ENCODE peak calls at places on chromosomes 2 and 18, in four cellular contexts. L is mammary epithelial cell, O is K562, T is GM23248. K is an unnamed sample. For H3K4me1, the result is how much of the 10 kb centered on the place peaks cover.

GRCh38 chr18:79657342-79657996 is 22.1 kb upstream of the CTDP1 start:
- DNase-seq in L (peak), O (no peak), T (no peak), K (peak)

GRCh38 chr2:161063946-161064306 is 96.3 kb upstream of the TANK start:
- DNase-seq in L (no peak), O (no peak), T (no peak), K (no peak)

GRCh38 chr2:150544731-150545130 is 57.3 kb upstream of the RND3 start:
- DNase-seq in L (no peak), O (no peak), T (no peak), K (no peak)

GRCh38 chr2:20421988-20422678 is 24.7 kb upstream of the RHOB start:
- DNase-seq in L (peak), O (no peak), T (peak), K (no peak)

GRCh38 chr2:20796374-20796791 is 26.5 kb downstream of the LDAH start:
- DNase-seq in L (peak), O (no peak), T (no peak), K (no peak)

GRCh38 chr18:42828881-42829280 is 286.6 kb downstream of the RIT2 start:
- DNase-seq in L (no peak), O (no peak), T (no peak), K (no peak)

GRCh38 chr2:1970341-1970740 is 226.0 kb upstream of the PXDN start:
- DNase-seq in L (no peak), O (no peak), T (no peak), K (no peak)

GRCh38 chr2:145874466-145874865 is 1354.5 kb upstream of the ZEB2 start:
- DNase-seq in L (peak), O (no peak), T (peak), K (no peak)

GRCh38 chr2:190023860-190024259 is 38.7 kb downstream of the MSTN start:
- DNase-seq in L (peak), O (peak), T (peak), K (peak)

GRCh38 chr2:240429341-240429871 is 6.1 kb upstream of the GPC1 start:
- DNase-seq in L (no peak), O (no peak), T (no peak), K (no peak)

GRCh38 chr18:47585914-47586313 is 334.5 kb upstream of the SKOR2 start:
- DNase-seq in L (no peak), O (no peak), T (no peak), K (no peak)

GRCh38 chr2:65030933-65031332 is 25.3 kb upstream of the CEP68 start:
- DNase-seq in L (no peak), O (no peak), T (no peak), K (no peak)

GRCh38 chr2:67733517-67733916 is 329.3 kb downstream of the C1D start:
- DNase-seq in L (peak), O (no peak), T (peak), K (peak)

GRCh38 chr2:177313162-177313781 is 48.7 kb upstream of the NFE2L2 start:
- DNase-seq in L (peak), O (no peak), T (no peak), K (no peak)
- H3K4me1 ChIP-seq in L (under half), O (under half), T (under half), K (under half)

GRCh38 chr2:55150834-55151233 is 81.3 kb downstream of the CLHC1 start:
- DNase-seq in L (no peak), O (no peak), T (no peak), K (no peak)
- H2AFZ ChIP-seq in L (no peak), O (no peak), T (no peak), K (no peak)

GRCh38 chr2:222884114-222884764 is 23.4 kb downstream of the ACSL3 start:
- DNase-seq in L (no peak), O (no peak), T (peak), K (no peak)

GRCh38 chr2:222884765-222885424 is 24.1 kb downstream of the ACSL3 start:
- DNase-seq in L (no peak), O (no peak), T (no peak), K (no peak)

GRCh38 chr2:222887124-222887523 is 26.3 kb downstream of the ACSL3 start:
- DNase-seq in L (peak), O (no peak), T (peak), K (no peak)

GRCh38 chr2:222882484-222882928 is 21.7 kb downstream of the ACSL3 start:
- DNase-seq in L (peak), O (no peak), T (no peak), K (no peak)

GRCh38 chr2:222883420-222883819 is 22.6 kb downstream of the ACSL3 start:
- DNase-seq in L (no peak), O (no peak), T (no peak), K (no peak)
- H3K4me1 ChIP-seq in L (half or more), O (under half), T (under half), K (under half)

DNA sequence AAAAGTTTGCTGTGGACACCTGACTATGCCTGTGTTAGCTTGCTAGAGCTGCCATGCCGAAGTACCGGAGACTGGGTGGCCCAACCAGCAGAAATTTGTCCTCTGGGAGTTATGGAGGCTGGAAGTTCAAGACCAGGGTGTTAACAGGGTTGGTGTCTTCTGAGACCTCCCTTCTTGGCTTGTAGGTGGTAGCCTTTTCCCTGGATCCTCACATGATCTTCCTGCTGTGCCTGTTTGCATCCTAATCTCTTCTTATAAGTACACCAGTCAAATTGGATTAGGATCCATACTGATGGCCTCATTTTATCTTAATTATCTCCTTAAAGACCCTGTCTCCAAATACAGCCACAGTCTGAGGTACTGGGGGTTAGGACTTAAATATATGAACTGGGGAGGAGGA is 845 bp downstream of the TMEM177 start:
- DNase-seq in L (no peak), O (no peak), T (no peak), K (peak)
- H2AFZ ChIP-seq in L (peak), O (no peak), T (peak), K (no peak)

GRCh38 chr2:100643459-100643858 is 80.7 kb downstream of the PDCL3 start:
- DNase-seq in L (peak), O (no peak), T (no peak), K (no peak)

GRCh38 chr2:100642425-100642824 is 79.6 kb downstream of the PDCL3 start:
- DNase-seq in L (no peak), O (no peak), T (no peak), K (no peak)

GRCh38 chr2:100639588-100640195 is 76.9 kb downstream of the PDCL3 start:
- DNase-seq in L (no peak), O (no peak), T (no peak), K (peak)

GRCh38 chr2:100640329-100641114 is 77.7 kb downstream of the PDCL3 start:
- DNase-seq in L (peak), O (no peak), T (peak), K (no peak)

DNA sequence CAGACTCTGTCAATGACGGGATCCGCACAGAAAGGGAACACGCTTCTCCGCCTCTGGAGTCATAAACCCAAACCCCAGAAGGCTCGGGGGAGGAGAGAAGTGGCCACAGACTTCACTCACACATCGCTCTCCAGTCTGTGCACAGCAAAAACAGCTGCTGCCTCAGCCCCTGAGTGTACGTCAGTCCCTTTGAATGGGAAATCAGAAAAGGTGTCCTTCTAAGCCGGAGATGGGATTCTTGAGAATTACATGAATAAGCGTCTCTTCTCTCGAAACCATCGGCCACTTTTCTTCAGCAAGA is 78.3 kb downstream of the PDCL3 start:
- DNase-seq in L (no peak), O (no peak), T (no peak), K (no peak)
- H3K4me1 ChIP-seq in L (under half), O (under half), T (under half), K (under half)

DNA sequence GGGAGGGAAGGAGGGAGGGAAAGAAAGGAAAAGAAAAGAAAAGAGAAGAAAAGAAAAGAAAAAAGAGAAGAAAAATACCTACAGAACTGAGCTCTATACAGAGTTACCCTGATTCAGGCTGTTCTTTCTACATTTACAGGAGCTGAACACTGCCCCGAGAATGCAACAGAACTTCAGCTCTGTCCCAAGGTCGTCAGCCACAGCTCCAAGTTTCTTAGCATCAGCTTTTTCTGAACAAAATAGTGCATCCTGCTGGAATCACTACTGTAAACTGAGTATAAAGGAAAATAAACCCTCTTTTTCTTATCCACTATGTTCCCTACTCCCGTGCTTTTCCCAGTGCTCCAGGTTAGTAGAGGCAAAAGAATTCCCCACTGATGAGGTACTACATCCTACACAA is 4.7 kb upstream of the PPP4R1 start:
- DNase-seq in L (no peak), O (no peak), T (no peak), K (no peak)
- H2AFZ ChIP-seq in L (peak), O (no peak), T (peak), K (no peak)

DNA sequence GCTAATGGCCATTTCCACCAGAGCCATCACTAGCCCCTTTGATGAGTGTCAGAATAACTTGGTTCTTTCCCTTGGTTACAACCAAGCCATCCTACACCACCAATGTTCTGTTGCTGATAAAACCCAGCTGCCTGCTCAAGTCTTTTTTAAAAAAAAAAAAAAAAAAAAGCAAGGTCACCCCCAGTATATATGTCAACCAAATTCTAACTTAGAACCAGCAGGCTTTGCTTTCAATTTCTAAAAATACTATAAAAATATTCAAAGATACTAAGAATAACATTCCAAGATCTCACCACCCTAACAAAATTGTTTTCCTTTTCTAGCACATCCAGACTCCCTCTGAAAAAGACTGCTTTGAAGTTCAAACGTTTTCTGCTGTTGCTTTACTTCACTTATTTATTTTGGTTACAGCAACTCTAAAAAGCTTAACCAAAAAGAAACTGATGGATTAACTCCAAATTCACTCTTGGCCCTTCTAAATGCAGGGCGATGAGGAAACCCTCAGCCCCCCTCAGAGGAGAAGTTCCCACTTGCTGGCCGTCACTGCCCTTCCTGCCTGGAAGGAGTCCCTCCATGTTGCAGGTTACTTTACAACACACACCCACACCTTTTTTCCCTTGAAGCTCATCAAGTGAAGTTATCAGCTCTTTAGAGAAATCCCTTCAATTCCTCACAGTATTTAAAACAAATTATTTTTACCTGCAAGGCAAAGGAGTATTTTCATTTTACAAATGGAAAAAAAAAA is 10.8 kb downstream of the UXS1 start:
- DNase-seq in L (no peak), O (no peak), T (no peak), K (no peak)
- H3K4me1 ChIP-seq in L (under half), O (under half), T (under half), K (under half)

GRCh38 chr2:200003444-200003843 is 48.1 kb downstream of the MAIP1 start:
- DNase-seq in L (no peak), O (no peak), T (peak), K (peak)
- H2AFZ ChIP-seq in L (no peak), O (no peak), T (no peak), K (peak)

K was measured in neural progenitor cell.